ENCODE peak calls at places on chromosomes 5 and 9, in seven cellular contexts. E is A549, Y is stomach, I is thyroid gland, Z is HCT116, M is adrenal gland, X is GM12892. L is an unnamed sample.

GRCh38 chr5:110727025-110727314 is 499 bp upstream of the TMEM232 start:
- DNase-seq in E (no peak), X (no peak), M (no peak), Z (no peak), Y (no peak), I (no peak), L (no peak)

GRCh38 chr9:73773896-73774295 is 622.2 kb downstream of the ANXA1 start:
- DNase-seq in I (no peak), Y (no peak), E (no peak), M (no peak), X (no peak), Z (no peak), L (no peak)

GRCh38 chr5:153831976-153832375 is 206.7 kb downstream of the FAM114A2 start:
- DNase-seq in I (no peak), E (peak; percentile 31), Y (no peak), Z (peak; percentile 60), X (no peak), M (no peak), L (no peak)

GRCh38 chr5:138663561-138663960 is 88.4 kb upstream of the HSPA9 start:
- DNase-seq in E (no peak), Z (no peak), M (no peak), X (no peak), Y (no peak), I (no peak), L (no peak)

GRCh38 chr9:124133752-124134151 is 122.2 kb downstream of the LHX2 start:
- DNase-seq in X (no peak), E (no peak), I (no peak), Z (no peak), M (peak; percentile 23), Y (peak; percentile 57), L (peak; percentile 59)

GRCh38 chr5:72138943-72139467 is 31.7 kb downstream of the MAP1B start:
- DNase-seq in Y (no peak), I (no peak), X (no peak), E (no peak), Z (no peak), M (peak; percentile 30), L (no peak)

GRCh38 chr9:101018391-101018990 is 10.0 kb upstream of the PLPPR1 start:
- DNase-seq in M (no peak), I (no peak), Y (no peak), Z (no peak), E (no peak), X (no peak), L (no peak)

GRCh38 chr9:37509536-37509935 is 23.8 kb downstream of the POLR1E start:
- DNase-seq in Y (no peak), Z (no peak), E (no peak), M (no peak), X (no peak), I (no peak), L (no peak)

GRCh38 chr9:3963266-3964019 is 336.4 kb downstream of the GLIS3 start:
- DNase-seq in M (no peak), Y (peak; percentile 26), X (no peak), I (peak; percentile 12), Z (no peak), E (peak; percentile 10), L (no peak)

GRCh38 chr9:129109504-129109903 is 1.1 kb downstream of the CRAT start:
- DNase-seq in I (peak; percentile 15), X (no peak), Y (no peak), M (no peak), E (peak; percentile 54), Z (no peak), L (peak; percentile 49)

GRCh38 chr9:125604189-125604588 is 102.8 kb downstream of the MAPKAP1 start:
- DNase-seq in I (no peak), Y (no peak), X (no peak), Z (no peak), M (no peak), E (no peak), L (no peak)

GRCh38 chr9:137355445-137356365 is 53.6 kb upstream of the NRARP start:
- DNase-seq in Y (peak; percentile 16), X (no peak), Z (no peak), E (no peak), I (no peak), M (no peak), L (no peak)

GRCh38 chr5:116681334-116682013 is 106.9 kb upstream of the SEMA6A start:
- DNase-seq in X (peak; percentile 19), M (no peak), I (no peak), E (no peak), Y (no peak), Z (no peak), L (no peak)

GRCh38 chr9:110880123-110880522 is 158.1 kb downstream of the LPAR1 start:
- DNase-seq in E (no peak), I (no peak), Z (no peak), X (no peak), M (no peak), Y (no peak), L (no peak)

GRCh38 chr9:136840877-136841645 is 1.2 kb upstream of the AJM1 start:
- DNase-seq in Z (no peak), E (no peak), X (no peak), M (peak; percentile 68), Y (peak; percentile 86), I (peak; percentile 88), L (peak; percentile 81)

GRCh38 chr5:80654054-80654390 is 430 bp upstream of the MSH3 start:
- DNase-seq in M (peak; percentile 20), Y (no peak), X (peak; percentile 25), I (no peak), Z (no peak), E (peak; percentile 25), L (peak; percentile 62)

GRCh38 chr9:134870311-134870694 is 10.3 kb upstream of the FCN2 start:
- DNase-seq in X (no peak), I (no peak), Z (no peak), M (peak; percentile 13), E (no peak), Y (no peak), L (no peak)

GRCh38 chr5:116769470-116769869 is 194.8 kb upstream of the SEMA6A start:
- DNase-seq in X (no peak), Y (no peak), E (no peak), Z (no peak), I (no peak), M (no peak), L (no peak)

GRCh38 chr5:146514575-146514974 is 1.4 kb downstream of the GPR151 start:
- DNase-seq in M (no peak), E (no peak), X (no peak), Z (no peak), Y (no peak), I (no peak), L (no peak)

GRCh38 chr5:59342181-59342580 is 551.3 kb downstream of the PDE4D start:
- DNase-seq in Y (no peak), X (no peak), I (no peak), E (no peak), Z (no peak), M (no peak), L (no peak)

DNA sequence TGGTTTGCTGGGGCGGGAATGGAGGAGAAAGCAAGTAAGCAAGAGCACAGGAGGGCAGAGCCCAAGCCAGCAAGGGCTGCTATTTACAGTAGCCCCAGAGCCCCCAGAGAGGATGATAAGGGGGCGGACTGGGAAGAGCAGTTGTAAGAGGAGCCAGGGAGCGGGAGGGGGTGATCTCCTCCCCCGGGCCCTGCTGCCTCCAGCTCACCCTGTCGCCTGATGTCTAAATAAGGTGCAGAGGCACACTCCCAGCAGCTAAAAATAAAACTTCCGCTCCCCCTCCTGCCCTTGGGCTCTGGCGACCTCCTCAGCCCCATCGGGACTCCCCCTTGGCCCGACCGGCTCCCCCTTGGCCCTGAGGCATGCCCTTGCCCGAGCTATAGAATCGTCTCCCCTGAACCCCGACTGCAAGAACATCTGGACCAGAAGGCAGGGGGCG is 14.4 kb upstream of the CCDC69 start:
- DNase-seq in Y (no peak), M (no peak), X (peak; percentile 47), Z (no peak), E (no peak), I (no peak), L (peak; percentile 39)
- TF ChIP-seq POLR2A in Y (no peak), M (no peak), X (peak; percentile 62), Z (no peak), E (no peak), I (no peak), L (no peak)

DNA sequence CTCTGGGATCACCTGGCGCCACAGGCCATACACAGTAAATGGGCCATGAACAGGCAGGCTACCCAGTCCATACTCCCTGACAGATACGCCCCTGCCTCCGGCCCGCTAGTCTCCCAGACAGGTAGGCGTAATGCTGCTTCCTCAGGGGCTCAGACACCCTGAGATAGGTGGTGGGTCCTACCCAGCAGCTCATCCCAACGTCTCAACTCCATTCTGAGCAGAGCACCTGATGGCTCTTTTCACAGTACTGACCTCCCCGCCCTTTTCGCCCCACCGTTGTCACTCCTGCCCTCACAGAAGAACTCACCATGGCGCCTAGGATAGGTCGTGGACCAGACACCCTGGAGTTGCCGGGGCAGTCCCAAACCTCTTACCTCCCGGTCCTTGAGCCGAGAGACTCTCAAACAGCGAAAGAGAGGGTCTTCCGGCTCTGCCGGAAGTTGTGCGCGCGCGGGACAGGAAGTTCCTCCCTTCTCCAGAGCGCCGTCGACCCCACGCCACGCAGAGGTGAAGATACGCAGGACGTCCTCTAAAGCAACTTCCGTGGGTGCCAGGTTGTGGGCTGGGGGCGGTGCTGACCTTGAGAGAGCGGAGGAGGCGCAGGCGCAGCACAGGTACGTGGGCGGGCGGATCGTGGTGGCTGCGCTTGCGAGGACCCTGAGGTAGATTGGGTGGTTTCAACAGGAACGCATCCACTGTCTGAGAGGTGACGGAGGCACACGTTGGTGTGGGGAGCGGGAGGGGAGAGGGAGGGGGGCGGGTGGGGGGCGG is at the start of gene TMEM161B:
- DNase-seq in X (peak; percentile 61), I (peak; percentile 97), Y (peak; percentile 96), E (peak; percentile 71), M (peak; percentile 85), Z (peak; percentile 94), L (peak; percentile 95)
- TF ChIP-seq POLR2A in X (peak; percentile 86), I (peak; percentile 79), Y (no peak), E (peak; percentile 77), M (peak; percentile 33), Z (peak; percentile 83), L (peak; percentile 74)

DNA sequence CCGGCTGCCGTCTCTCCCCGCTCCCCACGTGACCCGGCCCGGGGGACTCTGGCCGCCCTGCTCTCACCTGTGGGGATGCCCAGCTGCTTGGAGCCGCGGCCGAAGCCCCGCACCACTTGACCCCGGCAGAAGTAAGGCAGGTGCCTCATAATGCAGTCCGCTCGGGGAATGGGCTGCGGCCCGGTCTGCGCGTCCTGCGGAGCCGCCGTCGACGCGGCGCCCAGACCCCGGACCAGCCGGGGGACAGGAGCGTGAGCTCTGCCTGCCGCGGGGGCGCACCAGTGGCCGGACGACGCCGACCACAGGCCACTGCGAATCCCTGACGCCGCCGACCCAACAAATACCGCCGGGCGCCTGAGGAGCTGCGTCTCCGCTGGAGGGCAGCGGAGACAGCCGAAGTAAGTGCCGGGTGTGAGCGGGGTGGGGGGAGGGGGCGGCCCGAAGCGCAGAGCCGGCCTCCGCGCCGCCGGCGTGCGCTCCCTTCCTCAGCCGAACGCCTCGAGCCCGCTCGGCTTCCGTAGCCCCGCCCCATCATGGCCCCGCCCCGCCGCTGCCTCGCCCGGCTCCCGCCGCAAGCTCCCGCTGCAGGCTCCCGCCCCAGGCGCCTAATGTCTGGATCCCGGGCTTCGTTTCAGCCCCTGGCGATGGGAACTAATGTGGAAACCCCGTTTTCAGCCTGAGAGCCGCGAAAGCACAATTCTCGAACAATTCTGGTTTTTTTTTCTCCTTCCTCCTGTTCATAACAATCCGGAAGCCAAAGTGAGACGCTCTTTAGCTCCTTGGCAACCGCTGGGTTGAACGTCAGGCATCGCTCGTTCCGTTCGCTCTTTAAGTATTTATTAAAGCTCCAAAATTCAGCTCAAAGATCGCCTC is at the start of gene RFK:
- DNase-seq in I (peak; percentile 92), X (peak; percentile 81), Z (peak; percentile 82), Y (peak; percentile 94), M (peak; percentile 96), E (peak; percentile 74), L (peak; percentile 96)
- TF ChIP-seq POLR2A in I (peak; percentile 78), X (peak; percentile 63), Z (peak; percentile 54), Y (no peak), M (peak; percentile 90), E (peak; percentile 55), L (peak; percentile 92)

GRCh38 chr9:95073918-95074317 is 243.6 kb downstream of the FANCC start:
- DNase-seq in Y (peak; percentile 17), X (no peak), Z (no peak), M (no peak), I (no peak), E (no peak), L (no peak)
- TF ChIP-seq POLR2A in Y (no peak), X (no peak), Z (no peak), M (no peak), I (no peak), E (no peak), L (no peak)

L was measured in transverse colon.